ENCODE peak calls at places on chromosome 6, in ten cellular contexts. P is left lung, H is prostate gland, S is adrenal gland, E is mesothelial cell of epicardium, L is Panc1, F is Calu3, D is A549, B is AG10803, J is left ventricle myocardium inferior. Q is an unnamed sample.

GRCh38 chr6:23692184-23692583 is 433.8 kb upstream of the NRSN1 start:
- DNase-seq in P (no peak), H (peak; percentile 14), S (no peak), E (no peak), L (no peak), F (no peak), D (no peak), B (no peak), J (no peak), Q (no peak)

GRCh38 chr6:33700391-33701050 is 11.0 kb downstream of the UQCC2 start:
- DNase-seq in P (peak; percentile 64), H (peak; percentile 68), S (peak; percentile 71), E (peak; percentile 61), L (peak; percentile 61), F (peak; percentile 85), D (peak; percentile 77), B (peak; percentile 70), J (no peak), Q (peak; percentile 84)

GRCh38 chr6:43005844-43006243 is 7.9 kb downstream of the MEA1 start:
- DNase-seq in P (no peak), H (no peak), S (no peak), E (no peak), L (no peak), F (no peak), D (no peak), B (no peak), J (no peak), Q (no peak)

GRCh38 chr6:157110620-157111019 is 212.7 kb downstream of the TMEM242 start:
- DNase-seq in P (no peak), H (no peak), S (no peak), E (no peak), L (no peak), F (no peak), D (peak; percentile 1), B (peak; percentile 63), J (no peak), Q (no peak)

GRCh38 chr6:34146021-34146782 is at the start of gene GRM4:
- DNase-seq in P (no peak), H (no peak), S (no peak), E (no peak), L (no peak), F (no peak), D (no peak), B (no peak), J (no peak), Q (peak; percentile 49)

GRCh38 chr6:159252955-159253508 is 83.8 kb downstream of the FNDC1 start:
- DNase-seq in P (no peak), H (peak; percentile 17), S (peak; percentile 35), E (no peak), L (peak; percentile 12), F (peak; percentile 20), D (peak; percentile 32), B (peak; percentile 77), J (no peak), Q (no peak)

GRCh38 chr6:11769244-11769643 is 9.4 kb downstream of the ADTRP start:
- DNase-seq in P (no peak), H (no peak), S (no peak), E (no peak), L (no peak), F (no peak), D (no peak), B (no peak), J (no peak), Q (no peak)

GRCh38 chr6:145055567-145055966 is 679.8 kb downstream of the EPM2A start:
- DNase-seq in P (no peak), H (no peak), S (no peak), E (no peak), L (no peak), F (no peak), D (no peak), B (no peak), J (no peak), Q (no peak)

GRCh38 chr6:7176208-7176607 is 68.4 kb downstream of the RREB1 start:
- DNase-seq in P (no peak), H (no peak), S (no peak), E (no peak), L (no peak), F (no peak), D (no peak), B (peak; percentile 24), J (peak; percentile 34), Q (no peak)

GRCh38 chr6:170162011-170162770 is 128.7 kb downstream of the DLL1 start:
- DNase-seq in P (peak; percentile 24), H (no peak), S (no peak), E (no peak), L (no peak), F (no peak), D (no peak), B (no peak), J (no peak), Q (no peak)

GRCh38 chr6:56906752-56907151 is 48.2 kb upstream of the BEND6 start:
- DNase-seq in P (no peak), H (no peak), S (no peak), E (no peak), L (no peak), F (no peak), D (no peak), B (peak; percentile 54), J (no peak), Q (no peak)

GRCh38 chr6:35165630-35166071 is 24.5 kb upstream of the TCP11 start:
- DNase-seq in P (no peak), H (peak; percentile 68), S (no peak), E (no peak), L (peak; percentile 27), F (peak; percentile 57), D (peak; percentile 47), B (no peak), J (no peak), Q (no peak)

GRCh38 chr6:124535746-124536145 is 426.5 kb upstream of the RNF217 start:
- DNase-seq in P (no peak), H (no peak), S (no peak), E (no peak), L (peak; percentile 89), F (peak; percentile 39), D (peak; percentile 24), B (no peak), J (no peak), Q (no peak)

GRCh38 chr6:90078513-90079289 is 184.4 kb downstream of the GJA10 start:
- DNase-seq in P (no peak), H (no peak), S (no peak), E (no peak), L (no peak), F (no peak), D (no peak), B (peak; percentile 5), J (no peak), Q (no peak)

GRCh38 chr6:30754631-30755030 is 10.3 kb upstream of the IER3 start:
- DNase-seq in P (no peak), H (no peak), S (no peak), E (no peak), L (no peak), F (no peak), D (no peak), B (peak; percentile 69), J (no peak), Q (no peak)

GRCh38 chr6:30748851-30749540 is 4.6 kb upstream of the IER3 start:
- DNase-seq in P (no peak), H (no peak), S (no peak), E (no peak), L (no peak), F (peak; percentile 58), D (peak; percentile 88), B (peak; percentile 73), J (no peak), Q (no peak)

GRCh38 chr6:30750379-30750668 is 6.0 kb upstream of the IER3 start:
- DNase-seq in P (no peak), H (no peak), S (no peak), E (no peak), L (no peak), F (no peak), D (no peak), B (no peak), J (no peak), Q (no peak)

GRCh38 chr6:30749554-30750378 is 5.4 kb upstream of the IER3 start:
- DNase-seq in P (no peak), H (no peak), S (no peak), E (no peak), L (no peak), F (peak; percentile 95), D (peak; percentile 79), B (no peak), J (no peak), Q (no peak)

GRCh38 chr6:30752164-30752927 is 8.0 kb upstream of the IER3 start:
- DNase-seq in P (peak; percentile 95), H (peak; percentile 94), S (peak; percentile 97), E (peak; percentile 82), L (peak; percentile 92), F (peak; percentile 100), D (peak; percentile 98), B (peak; percentile 100), J (peak; percentile 91), Q (peak; percentile 93)
- TF ChIP-seq CTCF in P (no peak), H (no peak), S (no peak), E (no peak), L (no peak), F (no peak), D (peak; percentile 6), B (peak; percentile 27), J (no peak), Q (no peak)

GRCh38 chr6:112600168-112600567 is 253.0 kb downstream of the RFPL4B start:
- DNase-seq in P (no peak), H (no peak), S (no peak), E (no peak), L (no peak), F (no peak), D (no peak), B (peak; percentile 8), J (no peak), Q (no peak)
- TF ChIP-seq CTCF in P (no peak), H (no peak), S (no peak), E (no peak), L (peak; percentile 19), F (no peak), D (no peak), B (peak; percentile 33), J (no peak), Q (no peak)

GRCh38 chr6:142048593-142048980 is 84.1 kb upstream of the GJE1 start:
- DNase-seq in P (no peak), H (no peak), S (no peak), E (no peak), L (no peak), F (no peak), D (no peak), B (no peak), J (no peak), Q (no peak)

GRCh38 chr6:142051404-142051803 is 81.3 kb upstream of the GJE1 start:
- DNase-seq in P (no peak), H (no peak), S (no peak), E (no peak), L (no peak), F (no peak), D (no peak), B (no peak), J (no peak), Q (no peak)

GRCh38 chr6:142047934-142048592 is 84.7 kb upstream of the GJE1 start:
- DNase-seq in P (no peak), H (no peak), S (no peak), E (no peak), L (no peak), F (no peak), D (no peak), B (no peak), J (no peak), Q (no peak)

GRCh38 chr6:142045380-142046270 is 87.1 kb upstream of the GJE1 start:
- DNase-seq in P (no peak), H (no peak), S (no peak), E (no peak), L (no peak), F (no peak), D (peak; percentile 15), B (peak; percentile 74), J (no peak), Q (no peak)
- TF ChIP-seq CTCF in P (no peak), H (no peak), S (no peak), E (no peak), L (peak; percentile 52), F (no peak), D (peak; percentile 48), B (peak; percentile 68), J (no peak), Q (no peak)

GRCh38 chr6:153927867-153928266 is 111.2 kb upstream of the OPRM1 start:
- DNase-seq in P (no peak), H (no peak), S (no peak), E (no peak), L (no peak), F (no peak), D (no peak), B (no peak), J (no peak), Q (no peak)
- TF ChIP-seq CTCF in P (no peak), H (no peak), S (no peak), E (no peak), L (no peak), F (no peak), D (no peak), B (no peak), J (no peak), Q (no peak)

Q was measured in upper lobe of right lung.